ENCODE peak calls at places on chromosomes 1 and 21, in five cellular contexts. F, G, X, A and M are unnamed samples.

GRCh38 chr1:165632152-165632469 is 1.1 kb downstream of the MGST3 start:
- DNase-seq in G (no peak), A (no peak), X (no peak), F (no peak), M (no peak)

GRCh38 chr1:183567584-183567983 is 22.7 kb downstream of the NCF2 start:
- DNase-seq in X (peak; percentile 80), F (peak; percentile 32), G (peak; percentile 47), A (no peak), M (no peak)

GRCh38 chr1:101102757-101103156 is 77.2 kb upstream of the DPH5 start:
- DNase-seq in X (no peak), A (no peak), G (no peak), F (no peak), M (no peak)

GRCh38 chr21:17585875-17586450 is 26.7 kb downstream of the BTG3 start:
- DNase-seq in X (peak; percentile 24), F (no peak), G (peak; percentile 62), A (peak; percentile 46), M (no peak)

GRCh38 chr1:54615531-54616245 is 7.6 kb downstream of the FAM151A start:
- DNase-seq in G (no peak), A (no peak), X (peak; percentile 90), F (no peak), M (no peak)

GRCh38 chr1:109503935-109504334 is 5.6 kb downstream of the AMIGO1 start:
- DNase-seq in X (no peak), F (no peak), A (no peak), G (no peak), M (no peak)

GRCh38 chr1:77468556-77468955 is 186.7 kb downstream of the AK5 start:
- DNase-seq in A (no peak), F (no peak), G (peak; percentile 50), X (no peak), M (no peak)

GRCh38 chr1:101128211-101128727 is 102.7 kb upstream of the DPH5 start:
- DNase-seq in F (no peak), G (no peak), A (no peak), X (no peak), M (no peak)

GRCh38 chr1:191537030-191537429 is 621.2 kb upstream of the RGS18 start:
- DNase-seq in G (no peak), A (no peak), X (no peak), F (no peak), M (no peak)

GRCh38 chr1:115436596-115436995 is 98.5 kb upstream of the NGF start:
- DNase-seq in A (no peak), F (no peak), X (no peak), G (no peak), M (no peak)

GRCh38 chr1:35361638-35362037 is 93.1 kb downstream of the ZMYM4 start:
- DNase-seq in A (no peak), X (no peak), G (no peak), F (no peak), M (no peak)

GRCh38 chr1:170664828-170665617 is 1.1 kb downstream of the PRRX1 start:
- DNase-seq in G (peak; percentile 61), A (peak; percentile 52), F (peak; percentile 61), X (peak; percentile 20), M (no peak)

GRCh38 chr1:111618081-111618480 is 1.5 kb upstream of the RAP1A start:
- DNase-seq in A (no peak), F (no peak), X (no peak), G (no peak), M (no peak)

GRCh38 chr1:172360511-172360910 is 60.0 kb upstream of the C1orf105 start:
- DNase-seq in A (no peak), X (peak; percentile 33), G (no peak), F (no peak), M (no peak)

GRCh38 chr1:207808911-207809555 is 57.2 kb downstream of the CD46 start:
- DNase-seq in A (no peak), F (peak; percentile 18), G (no peak), X (no peak), M (no peak)

GRCh38 chr1:186987769-186988168 is 159.0 kb downstream of the PLA2G4A start:
- DNase-seq in X (no peak), F (no peak), G (no peak), A (no peak), M (no peak)

GRCh38 chr21:27206368-27206982 is 239.6 kb upstream of the ADAMTS5 start:
- DNase-seq in G (peak; percentile 18), A (peak; percentile 18), X (no peak), F (no peak), M (no peak)

GRCh38 chr1:159197767-159198557 is 6.7 kb upstream of the ACKR1 start:
- DNase-seq in F (peak; percentile 55), G (peak; percentile 72), X (peak; percentile 54), A (peak; percentile 78), M (peak; percentile 71)

GRCh38 chr1:76336951-76337371 is 262.4 kb downstream of the ST6GALNAC3 start:
- DNase-seq in F (peak; percentile 11), X (no peak), G (peak; percentile 84), A (peak; percentile 86), M (no peak)

GRCh38 chr21:29238967-29239289 is 59.8 kb upstream of the BACH1 start:
- DNase-seq in A (peak; percentile 79), G (peak; percentile 76), F (no peak), X (no peak), M (no peak)

GRCh38 chr1:15328785-15329480 is 80.8 kb upstream of the EFHD2 start:
- DNase-seq in G (peak; percentile 64), X (no peak), A (peak; percentile 77), F (peak; percentile 49), M (peak; percentile 81)

GRCh38 chr1:1067284-1068076 is 6.6 kb downstream of the RNF223 start:
- DNase-seq in F (no peak), A (no peak), G (no peak), X (no peak), M (no peak)

GRCh38 chr1:221670081-221670480 is 71.8 kb downstream of the DUSP10 start:
- DNase-seq in A (no peak), G (no peak), F (no peak), X (peak; percentile 56), M (no peak)

GRCh38 chr1:19436716-19437476 is 48.4 kb downstream of the CAPZB start:
- DNase-seq in X (peak; percentile 78), G (no peak), F (peak; percentile 76), A (peak; percentile 78), M (peak; percentile 95)

GRCh38 chr1:43382027-43382771 is 7.4 kb downstream of the MED8 start:
- DNase-seq in X (no peak), A (no peak), G (no peak), F (no peak), M (no peak)

GRCh38 chr1:26913754-26914619 is at the start of gene NR0B2:
- DNase-seq in X (no peak), G (no peak), A (no peak), F (peak; percentile 57), M (no peak)

GRCh38 chr1:213864007-213864406 is 123.8 kb upstream of the PROX1 start:
- DNase-seq in G (no peak), X (no peak), F (no peak), A (no peak), M (no peak)

GRCh38 chr1:228930479-228930957 is 195.2 kb downstream of the RHOU start:
- DNase-seq in G (no peak), A (no peak), X (no peak), F (no peak), M (no peak)

GRCh38 chr21:27425172-27425571 is 458.3 kb upstream of the ADAMTS5 start:
- DNase-seq in F (no peak), X (no peak), A (no peak), G (no peak), M (no peak)

GRCh38 chr1:167103236-167103894 is 9.5 kb downstream of the STYXL2 start:
- DNase-seq in A (no peak), F (no peak), X (peak; percentile 57), G (no peak), M (no peak)

GRCh38 chr1:44714944-44715571 is 15.9 kb downstream of the RNU5D-1 start:
- DNase-seq in X (peak; percentile 66), A (peak; percentile 76), G (peak; percentile 73), F (peak; percentile 51), M (peak; percentile 81)

GRCh38 chr21:30257773-30258172 is 25.0 kb downstream of the KRTAP24-1 start:
- DNase-seq in A (peak; percentile 49), X (peak; percentile 66), G (no peak), F (no peak), M (no peak)

GRCh38 chr1:168054117-168054516 is 82.6 kb downstream of the GPR161 start:
- DNase-seq in A (no peak), G (no peak), F (peak; percentile 55), X (no peak), M (no peak)

GRCh38 chr1:205951746-205952145 is 8.5 kb upstream of the SLC26A9 start:
- DNase-seq in X (no peak), G (no peak), F (no peak), A (no peak), M (no peak)

GRCh38 chr1:221018415-221018814 is 139.2 kb downstream of the HLX start:
- DNase-seq in A (no peak), F (no peak), X (no peak), G (no peak), M (no peak)

GRCh38 chr1:60872690-60873089 is 209.7 kb upstream of the NFIA start:
- DNase-seq in X (no peak), A (no peak), F (no peak), G (no peak), M (no peak)

GRCh38 chr1:202107321-202107761 is 15.4 kb upstream of the GPR37L1 start:
- DNase-seq in F (peak; percentile 16), X (peak; percentile 67), G (no peak), A (no peak), M (no peak)

DNA sequence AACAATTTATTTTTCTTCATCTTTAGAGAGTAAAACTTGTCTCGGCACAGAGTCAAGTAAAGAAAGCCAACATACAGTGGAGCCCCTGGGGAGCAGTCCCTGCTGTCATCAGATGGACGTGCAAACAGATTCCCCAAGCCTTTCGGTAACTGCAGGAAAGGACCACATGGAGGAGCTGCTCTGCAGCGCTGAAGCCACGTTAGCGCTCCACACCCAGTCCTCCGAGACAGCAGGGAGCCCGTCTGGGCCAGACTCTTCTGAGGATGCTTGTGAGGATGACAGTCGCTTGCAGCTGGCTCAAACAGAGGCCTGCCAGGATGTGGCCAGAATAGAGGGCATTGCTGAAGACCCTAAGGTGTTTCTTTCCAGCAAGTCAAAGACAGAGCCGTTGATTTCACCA is 77.1 kb upstream of the SCCPDH start:
- DNase-seq in G (peak; percentile 71), F (peak; percentile 61), X (no peak), A (peak; percentile 78), M (peak; percentile 68)
- TF ChIP-seq CTCF in G (peak; percentile 57), F (peak; percentile 72), X (no peak), A (peak; percentile 83), M (peak; percentile 75)

GRCh38 chr1:20993716-20994115 is 183.0 kb downstream of the EIF4G3 start:
- DNase-seq in X (no peak), F (no peak), A (no peak), G (no peak), M (no peak)
- H3K27ac ChIP-seq in X (no peak overlapping the region), F (peak overlapping the region; percentile 63), A (no peak overlapping the region), G (no peak overlapping the region), M (no peak overlapping the region)

GRCh38 chr1:50747394-50747793 is 212.7 kb downstream of the FAF1 start:
- DNase-seq in A (no peak), F (no peak), G (no peak), X (no peak), M (no peak)

GRCh38 chr1:50750021-50750619 is 209.9 kb downstream of the FAF1 start:
- DNase-seq in X (peak; percentile 24), F (no peak), A (peak; percentile 49), G (peak; percentile 36), M (no peak)
- TF ChIP-seq CTCF in X (peak; percentile 63), F (no peak), A (peak; percentile 75), G (peak; percentile 53), M (peak; percentile 55)

GRCh38 chr21:44959376-44960091 is 19.7 kb downstream of the SLX9 start:
- DNase-seq in X (no peak), G (no peak), A (no peak), F (no peak), M (no peak)
- H3K27ac ChIP-seq in X (no peak overlapping the region), G (no peak overlapping the region), A (peak overlapping the region; percentile 67), F (peak overlapping the region; percentile 25), M (peak overlapping the region; percentile 70)

GRCh38 chr21:41726970-41727783 is 39.7 kb downstream of the RIPK4 start:
- DNase-seq in X (peak; percentile 93), G (peak; percentile 42), F (peak; percentile 40), A (peak; percentile 61), M (peak; percentile 84)
- TF ChIP-seq CTCF in X (no peak), G (no peak), F (no peak), A (no peak), M (no peak)